ENCODE peak calls at places on chromosomes 12 and 14, in nine cellular contexts. N is lung microvascular endothelial cell; E is Kasumi-1; A is pancreas; R is GM23338; Z is stimulated activated naive CD8-positive, alpha-beta T cell treated with anti-CD3 and anti-CD28 coated beads, Interleukin-15, Interleukin-2, amounts not matched to agents 100 U/mL and 50 U/mL, for 24 hours; K is COLO829; H is iris pigment epithelial cell; V is activated T-cell treated with anti-CD3 and anti-CD28 coated beads, Interleukin-2, amount 50 U/mL, for 1 hour. M is an unnamed sample.

GRCh38 chr12:7801460-7801859 is 12.3 kb downstream of the NANOG start:
- DNase-seq in N (no peak), E (no peak), A (no peak), R (no peak), Z (no peak), K (no peak), H (no peak), V (no peak), M (no peak)

GRCh38 chr14:79229383-79229875 is 981.9 kb downstream of the DIO2 start:
- DNase-seq in N (no peak), E (no peak), A (no peak), R (no peak), Z (no peak), K (no peak), H (no peak), V (no peak), M (no peak)

GRCh38 chr12:115166698-115167315 is 482.8 kb upstream of the TBX3 start:
- DNase-seq in N (peak), E (no peak), A (no peak), R (peak), Z (no peak), K (peak), H (peak), V (no peak), M (no peak)

GRCh38 chr14:35877276-35877675 is 51.1 kb downstream of the BRMS1L start:
- DNase-seq in N (no peak), E (no peak), A (no peak), R (no peak), Z (no peak), K (no peak), H (peak), V (no peak), M (no peak)

GRCh38 chr14:75866981-75867380 is 114.8 kb downstream of the TGFB3 start:
- DNase-seq in N (no peak), E (no peak), A (no peak), R (no peak), Z (no peak), K (no peak), H (no peak), V (no peak), M (no peak)

GRCh38 chr12:130920119-130920703 is 33.5 kb upstream of the ADGRD1 start:
- DNase-seq in N (no peak), E (no peak), A (no peak), R (no peak), Z (no peak), K (no peak), H (no peak), V (no peak), M (no peak)

GRCh38 chr14:93269341-93270068 is 62.4 kb downstream of the UBR7 start:
- DNase-seq in N (peak), E (no peak), A (no peak), R (peak), Z (no peak), K (no peak), H (peak), V (no peak), M (peak)

GRCh38 chr14:89402363-89402762 is 14.7 kb downstream of the FOXN3 start:
- DNase-seq in N (no peak), E (no peak), A (no peak), R (no peak), Z (no peak), K (no peak), H (no peak), V (no peak), M (no peak)

GRCh38 chr14:88793259-88793625 is 489 bp upstream of the EML5 start:
- DNase-seq in N (no peak), E (no peak), A (no peak), R (no peak), Z (peak), K (no peak), H (no peak), V (peak), M (no peak)

GRCh38 chr12:132907216-132907615 is 19.8 kb upstream of the CHFR start:
- DNase-seq in N (no peak), E (no peak), A (no peak), R (peak), Z (no peak), K (no peak), H (peak), V (no peak), M (no peak)

GRCh38 chr12:104643921-104644669 is 187.3 kb downstream of the CHST11 start:
- DNase-seq in N (peak), E (peak), A (no peak), R (no peak), Z (no peak), K (no peak), H (no peak), V (no peak), M (no peak)